ENCODE peak calls at places on chromosomes 5 and 9, in five cellular contexts. One of them, this sample, is unnamed.

GRCh38 chr5:149526855-149527590 is 24.2 kb downstream of the CSNK1A1 start:
- DNase-seq in BJ: no peak
- DNase-seq in GM10248: no peak
- DNase-seq in endothelial cell: no peak
- DNase-seq in HFFc6: no peak
- DNase-seq in this sample: no peak

GRCh38 chr5:53253421-53253871 is 143.9 kb upstream of the MOCS2 start:
- DNase-seq in BJ: peak; percentile 40
- DNase-seq in GM10248: no peak
- DNase-seq in endothelial cell: no peak
- DNase-seq in HFFc6: peak; percentile 78
- DNase-seq in this sample: peak; percentile 40

GRCh38 chr9:122331523-122331927 is 39.3 kb upstream of the PTGS1 start:
- DNase-seq in BJ: no peak
- DNase-seq in GM10248: no peak
- DNase-seq in endothelial cell: no peak
- DNase-seq in HFFc6: no peak
- DNase-seq in this sample: no peak

GRCh38 chr9:134053941-134054761 is 13.7 kb downstream of the BRD3 start:
- DNase-seq in BJ: no peak
- DNase-seq in GM10248: no peak
- DNase-seq in endothelial cell: no peak
- DNase-seq in HFFc6: no peak
- DNase-seq in this sample: no peak

GRCh38 chr9:130433168-130433946 is 11.4 kb upstream of the ASS1 start:
- DNase-seq in BJ: no peak
- DNase-seq in GM10248: no peak
- DNase-seq in endothelial cell: peak; percentile 75
- DNase-seq in HFFc6: peak; percentile 13
- DNase-seq in this sample: no peak

GRCh38 chr5:145697251-145698016 is 137.7 kb downstream of the PRELID2 start:
- DNase-seq in BJ: no peak
- DNase-seq in GM10248: peak; percentile 25
- DNase-seq in endothelial cell: peak; percentile 29
- DNase-seq in HFFc6: peak; percentile 49
- DNase-seq in this sample: no peak

GRCh38 chr5:76175821-76176403 is 92.7 kb downstream of the SV2C start:
- DNase-seq in BJ: no peak
- DNase-seq in GM10248: peak; percentile 60
- DNase-seq in endothelial cell: no peak
- DNase-seq in HFFc6: no peak
- DNase-seq in this sample: no peak

GRCh38 chr9:35980289-35981011 is 22.5 kb upstream of the OR2S2 start:
- DNase-seq in BJ: no peak
- DNase-seq in GM10248: no peak
- DNase-seq in endothelial cell: no peak
- DNase-seq in HFFc6: no peak
- DNase-seq in this sample: no peak

GRCh38 chr9:105088088-105088487 is 156.4 kb upstream of the SLC44A1 start:
- DNase-seq in BJ: no peak
- DNase-seq in GM10248: no peak
- DNase-seq in endothelial cell: no peak
- DNase-seq in HFFc6: no peak
- DNase-seq in this sample: no peak

GRCh38 chr9:100775912-100776311 is 198.0 kb downstream of the CAVIN4 start:
- DNase-seq in BJ: no peak
- DNase-seq in GM10248: no peak
- DNase-seq in endothelial cell: no peak
- DNase-seq in HFFc6: no peak
- DNase-seq in this sample: no peak

GRCh38 chr9:86022687-86023266 is 76.6 kb downstream of the GOLM1 start:
- DNase-seq in BJ: no peak
- DNase-seq in GM10248: no peak
- DNase-seq in endothelial cell: peak; percentile 21
- DNase-seq in HFFc6: no peak
- DNase-seq in this sample: no peak

GRCh38 chr9:2725929-2726328 is 8.6 kb downstream of the KCNV2 start:
- DNase-seq in BJ: no peak
- DNase-seq in GM10248: no peak
- DNase-seq in endothelial cell: no peak
- DNase-seq in HFFc6: no peak
- DNase-seq in this sample: no peak

GRCh38 chr5:146719179-146719578 is 159.4 kb downstream of the PPP2R2B start:
- DNase-seq in BJ: no peak
- DNase-seq in GM10248: no peak
- DNase-seq in endothelial cell: no peak
- DNase-seq in HFFc6: no peak
- DNase-seq in this sample: no peak

GRCh38 chr5:63145167-63145566 is 566.5 kb downstream of the LRRC70 start:
- DNase-seq in BJ: no peak
- DNase-seq in GM10248: no peak
- DNase-seq in endothelial cell: no peak
- DNase-seq in HFFc6: no peak
- DNase-seq in this sample: no peak

GRCh38 chr5:93342563-93343061 is 238.4 kb downstream of the NR2F1-AS1 start:
- DNase-seq in BJ: no peak
- DNase-seq in GM10248: peak; percentile 62
- DNase-seq in endothelial cell: no peak
- DNase-seq in HFFc6: no peak
- DNase-seq in this sample: no peak

GRCh38 chr9:132698989-132699388 is 28.7 kb downstream of the GTF3C4 start:
- DNase-seq in BJ: no peak
- DNase-seq in GM10248: no peak
- DNase-seq in endothelial cell: no peak
- DNase-seq in HFFc6: no peak
- DNase-seq in this sample: no peak

GRCh38 chr9:132697230-132697629 is 27.0 kb downstream of the GTF3C4 start:
- DNase-seq in BJ: no peak
- DNase-seq in GM10248: no peak
- DNase-seq in endothelial cell: no peak
- DNase-seq in HFFc6: no peak
- DNase-seq in this sample: no peak

GRCh38 chr9:132699926-132700325 is 29.7 kb downstream of the GTF3C4 start:
- DNase-seq in BJ: no peak
- DNase-seq in GM10248: no peak
- DNase-seq in endothelial cell: no peak
- DNase-seq in HFFc6: no peak
- DNase-seq in this sample: peak; percentile 4

DNA sequence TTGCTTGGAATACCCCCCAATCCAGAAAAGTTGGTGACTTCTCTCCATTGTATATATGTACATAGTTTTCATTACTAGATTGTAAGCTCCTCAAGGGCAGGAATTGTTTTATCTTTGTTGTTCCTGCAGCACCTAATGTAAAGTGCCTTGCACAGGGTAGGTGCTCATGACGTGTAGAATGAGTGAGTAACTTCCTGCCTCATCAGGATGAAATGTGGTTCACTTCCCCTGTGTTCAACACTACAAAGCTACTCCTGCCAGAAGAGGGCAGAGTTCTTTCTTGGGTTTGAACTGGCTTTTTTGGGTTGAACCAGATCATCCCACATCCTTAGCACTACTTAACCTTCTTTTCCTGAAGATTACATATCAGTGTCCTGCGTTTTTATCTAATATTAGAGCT is 23.9 kb downstream of the GTF3C4 start:
- DNase-seq in BJ: no peak
- DNase-seq in GM10248: no peak
- DNase-seq in endothelial cell: no peak
- DNase-seq in HFFc6: no peak
- DNase-seq in this sample: no peak
- TF ChIP-seq CTCF in BJ: no peak
- TF ChIP-seq CTCF in GM10248: peak; percentile 25
- TF ChIP-seq CTCF in endothelial cell: no peak
- TF ChIP-seq CTCF in HFFc6: no peak
- TF ChIP-seq CTCF in this sample: no peak

GRCh38 chr5:39074009-39074886 is at the start of gene RICTOR:
- DNase-seq in BJ: no peak
- DNase-seq in GM10248: peak; percentile 94
- DNase-seq in endothelial cell: peak; percentile 94
- DNase-seq in HFFc6: peak; percentile 79
- DNase-seq in this sample: peak; percentile 63

GRCh38 chr5:39073759-39074008 is 515 bp downstream of the RICTOR start:
- DNase-seq in BJ: no peak
- DNase-seq in GM10248: no peak
- DNase-seq in endothelial cell: peak; percentile 57
- DNase-seq in HFFc6: no peak
- DNase-seq in this sample: no peak

GRCh38 chr5:39076101-39076756 is 2.0 kb upstream of the RICTOR start:
- DNase-seq in BJ: no peak
- DNase-seq in GM10248: no peak
- DNase-seq in endothelial cell: no peak
- DNase-seq in HFFc6: no peak
- DNase-seq in this sample: no peak

GRCh38 chr5:39076757-39077475 is 2.7 kb upstream of the RICTOR start:
- DNase-seq in BJ: no peak
- DNase-seq in GM10248: peak; percentile 33
- DNase-seq in endothelial cell: no peak
- DNase-seq in HFFc6: peak; percentile 40
- DNase-seq in this sample: no peak

GRCh38 chr5:39072915-39073758 is 1.1 kb downstream of the RICTOR start:
- DNase-seq in BJ: no peak
- DNase-seq in GM10248: peak; percentile 57
- DNase-seq in endothelial cell: peak; percentile 52
- DNase-seq in HFFc6: peak; percentile 10
- DNase-seq in this sample: no peak
- TF ChIP-seq CTCF in BJ: no peak
- TF ChIP-seq CTCF in GM10248: no peak
- TF ChIP-seq CTCF in endothelial cell: no peak
- TF ChIP-seq CTCF in HFFc6: no peak
- TF ChIP-seq CTCF in this sample: no peak

GRCh38 chr9:21395778-21396717 is 10.8 kb upstream of the IFNA2 start:
- DNase-seq in BJ: no peak
- DNase-seq in GM10248: peak; percentile 54
- DNase-seq in endothelial cell: peak; percentile 73
- DNase-seq in HFFc6: no peak
- DNase-seq in this sample: no peak

GRCh38 chr9:21392270-21392669 is 7.1 kb upstream of the IFNA2 start:
- DNase-seq in BJ: no peak
- DNase-seq in GM10248: no peak
- DNase-seq in endothelial cell: peak; percentile 22
- DNase-seq in HFFc6: peak; percentile 50
- DNase-seq in this sample: no peak
- TF ChIP-seq CTCF in BJ: peak; percentile 14
- TF ChIP-seq CTCF in GM10248: no peak
- TF ChIP-seq CTCF in endothelial cell: peak; percentile 66
- TF ChIP-seq CTCF in HFFc6: peak; percentile 70
- TF ChIP-seq CTCF in this sample: no peak

GRCh38 chr5:41346609-41347008 is 133.3 kb upstream of the C6 start:
- DNase-seq in BJ: no peak
- DNase-seq in GM10248: no peak
- DNase-seq in endothelial cell: no peak
- DNase-seq in HFFc6: no peak
- DNase-seq in this sample: no peak
- TF ChIP-seq CTCF in BJ: no peak
- TF ChIP-seq CTCF in GM10248: no peak
- TF ChIP-seq CTCF in endothelial cell: no peak
- TF ChIP-seq CTCF in HFFc6: peak; percentile 57
- TF ChIP-seq CTCF in this sample: no peak

GRCh38 chr5:39947657-39948056 is 522.9 kb upstream of the DAB2 start:
- DNase-seq in BJ: no peak
- DNase-seq in GM10248: no peak
- DNase-seq in endothelial cell: no peak
- DNase-seq in HFFc6: peak; percentile 2
- DNase-seq in this sample: no peak
- TF ChIP-seq CTCF in BJ: no peak
- TF ChIP-seq CTCF in GM10248: no peak
- TF ChIP-seq CTCF in endothelial cell: no peak
- TF ChIP-seq CTCF in HFFc6: no peak
- TF ChIP-seq CTCF in this sample: no peak

This sample was measured in AG09319.